ENCODE peak calls at places on chromosomes 13 and 19, in eight cellular contexts. V is right atrium auricular region; G is stomach; C is PC-3; X is adrenal gland; Q is colonic mucosa; M is naive thymus-derived CD4-positive, alpha-beta T cell; Z is uterus. N is an unnamed sample. For H3K9me3, the result is how much of the 10 kb centered on the place peaks cover.

GRCh38 chr13:112873851-112874750 is 94.9 kb upstream of the MCF2L start:
- DNase-seq in M (no peak), G (peak), Q (peak), X (peak), Z (peak), V (peak), C (peak), N (no peak)

GRCh38 chr13:51453308-51453958 is 597 bp upstream of the INTS6 start:
- DNase-seq in C (no peak), G (no peak), X (peak), M (peak), Z (peak), Q (peak), V (peak), N (peak)

GRCh38 chr13:33318744-33319143 is 33.2 kb upstream of the STARD13 start:
- DNase-seq in Z (no peak), G (no peak), M (no peak), X (no peak), Q (no peak), V (no peak), C (no peak), N (no peak)

GRCh38 chr19:16540948-16541347 is 1.3 kb downstream of the CHERP start:
- DNase-seq in C (no peak), Z (no peak), M (no peak), X (no peak), V (no peak), G (no peak), Q (no peak), N (no peak)

GRCh38 chr13:49455016-49455398 is 10.9 kb downstream of the SETDB2 start:
- DNase-seq in G (no peak), Q (no peak), Z (no peak), X (no peak), C (no peak), V (no peak), M (no peak), N (no peak)

GRCh38 chr13:26324867-26325266 is 70.9 kb downstream of the CDK8 start:
- DNase-seq in C (no peak), M (no peak), V (no peak), X (no peak), Z (no peak), Q (no peak), G (no peak), N (no peak)

GRCh38 chr19:1015061-1015781 is 5.7 kb downstream of the TMEM259 start:
- DNase-seq in X (no peak), G (no peak), C (no peak), Q (no peak), M (no peak), V (no peak), Z (no peak), N (no peak)

GRCh38 chr19:31534786-31535185 is 185.6 kb upstream of the TSHZ3 start:
- DNase-seq in Q (no peak), Z (no peak), M (no peak), C (no peak), V (peak), X (no peak), G (no peak), N (no peak)

GRCh38 chr13:112733661-112734379 is 44.0 kb downstream of the ATP11A start:
- DNase-seq in M (no peak), X (no peak), Q (no peak), C (no peak), Z (no peak), V (no peak), G (no peak), N (no peak)

GRCh38 chr13:39051157-39051556 is 12.9 kb downstream of the NHLRC3 start:
- DNase-seq in G (no peak), V (no peak), Z (no peak), X (no peak), Q (no peak), M (no peak), C (peak), N (no peak)

GRCh38 chr13:48108106-48108505 is 13.2 kb upstream of the MED4 start:
- DNase-seq in Z (no peak), Q (no peak), M (no peak), V (no peak), C (no peak), G (no peak), X (no peak), N (no peak)

GRCh38 chr13:70162141-70162540 is 53.9 kb upstream of the KLHL1 start:
- DNase-seq in G (no peak), M (no peak), X (no peak), Z (no peak), C (no peak), V (no peak), Q (no peak), N (no peak)

GRCh38 chr13:97250560-97250959 is 28.4 kb downstream of the MBNL2 start:
- DNase-seq in M (no peak), Z (no peak), C (no peak), G (no peak), Q (no peak), V (no peak), X (no peak), N (no peak)

GRCh38 chr13:29255567-29255966 is 339.9 kb downstream of the SLC7A1 start:
- DNase-seq in G (no peak), Q (no peak), Z (no peak), V (no peak), C (no peak), M (no peak), X (no peak), N (no peak)

GRCh38 chr19:18785179-18786124 is 5.7 kb downstream of the COMP start:
- DNase-seq in V (peak), C (peak), X (peak), G (peak), Q (peak), M (peak), Z (peak), N (peak)

GRCh38 chr19:54137913-54138776 is 583 bp downstream of the CNOT3 start:
- DNase-seq in Q (peak), G (no peak), C (no peak), Z (no peak), X (no peak), V (no peak), M (no peak), N (peak)

GRCh38 chr13:48586591-48587103 is 53.8 kb upstream of the RCBTB2 start:
- DNase-seq in X (peak), V (peak), Q (no peak), C (no peak), Z (peak), G (peak), M (no peak), N (no peak)

GRCh38 chr19:56133858-56134654 is 7.0 kb upstream of the ZNF444 start:
- DNase-seq in V (no peak), Q (peak), C (peak), Z (no peak), G (no peak), M (no peak), X (no peak), N (no peak)

GRCh38 chr19:51458051-51458645 is at the start of gene SIGLEC8:
- DNase-seq in X (no peak), G (peak), Q (no peak), V (no peak), C (no peak), Z (no peak), M (no peak), N (no peak)

GRCh38 chr13:34156841-34157365 is 339.0 kb downstream of the RFC3 start:
- DNase-seq in Q (peak), X (peak), Z (peak), M (no peak), V (peak), G (peak), C (peak), N (no peak)

GRCh38 chr13:111322916-111323331 is 2.5 kb downstream of the TEX29 start:
- DNase-seq in C (no peak), M (no peak), G (peak), V (no peak), Q (no peak), Z (no peak), X (no peak), N (no peak)

GRCh38 chr13:111547726-111548273 is 227.4 kb downstream of the TEX29 start:
- DNase-seq in G (no peak), V (no peak), M (no peak), C (no peak), Q (no peak), X (no peak), Z (no peak), N (no peak)

GRCh38 chr13:30719521-30719914 is 15.8 kb upstream of the ALOX5AP start:
- DNase-seq in V (no peak), M (no peak), G (no peak), Q (no peak), Z (no peak), C (peak), X (no peak), N (no peak)

GRCh38 chr13:62920181-62920580 is 1504.5 kb upstream of the PCDH20 start:
- DNase-seq in M (no peak), Q (no peak), Z (no peak), X (no peak), V (no peak), C (no peak), G (no peak), N (no peak)

GRCh38 chr13:62924395-62924794 is 1508.7 kb upstream of the PCDH20 start:
- DNase-seq in Q (no peak), Z (no peak), X (no peak), G (no peak), V (no peak), M (no peak), C (no peak), N (no peak)

GRCh38 chr13:62919491-62919890 is 1503.8 kb upstream of the PCDH20 start:
- DNase-seq in Q (no peak), X (no peak), V (no peak), C (no peak), M (no peak), G (no peak), Z (no peak), N (no peak)
- H3K4me3 ChIP-seq in Q (no peak), X (no peak), V (no peak), C (no peak), M (no peak), G (no peak), Z (no peak), N (no peak)

DNA sequence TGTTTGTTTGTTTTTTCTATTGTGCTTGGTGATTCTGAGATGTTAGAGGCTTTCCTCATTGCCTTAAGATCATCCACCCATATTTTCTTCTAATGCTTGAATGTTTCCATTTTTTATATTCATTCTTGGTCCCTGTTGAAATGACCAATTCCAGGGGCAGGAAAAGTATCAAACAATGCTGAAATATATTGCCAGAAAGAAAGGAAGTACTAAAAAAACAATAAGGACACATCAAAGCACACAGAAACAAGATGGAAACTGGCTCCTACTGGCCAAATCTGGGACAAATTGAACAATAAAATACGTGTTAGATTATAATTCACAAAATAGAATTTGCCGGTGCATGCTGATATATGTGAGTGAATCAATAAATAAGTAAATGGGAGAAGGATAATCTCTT is 23.9 kb downstream of the ZDHHC20 start:
- DNase-seq in C (no peak), Z (no peak), M (no peak), G (no peak), X (no peak), Q (no peak), V (no peak), N (no peak)
- H3K9me3 ChIP-seq in C (under half), Z (under half), M (under half), G (under half), X (under half), Q (under half), V (under half), N (under half)

GRCh38 chr19:35846038-35846668 is 6.2 kb downstream of the NPHS1 start:
- DNase-seq in C (peak), X (no peak), G (no peak), M (no peak), Z (no peak), Q (peak), V (no peak), N (no peak)
- H3K4me3 ChIP-seq in C (peak), X (no peak), G (peak), M (no peak), Z (no peak), Q (peak), V (no peak), N (no peak)

DNA sequence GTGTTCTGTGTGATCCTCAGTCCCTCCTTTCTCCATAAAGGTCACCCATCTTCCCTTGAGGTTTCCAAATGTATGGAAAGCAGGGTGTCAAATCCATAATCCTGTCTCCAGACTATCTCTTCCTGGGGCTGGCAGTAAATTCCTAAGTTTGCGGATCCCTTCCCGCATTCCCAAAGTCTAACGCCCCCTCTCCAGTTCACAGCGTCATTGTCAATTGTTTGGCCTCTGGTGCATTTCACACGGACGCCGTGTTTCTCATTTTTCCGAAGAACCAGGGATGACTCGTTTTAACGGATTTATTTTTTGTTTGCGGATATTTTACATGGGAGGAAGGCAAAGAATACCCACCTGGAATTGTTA is 32.6 kb downstream of the ZNF136 start:
- DNase-seq in V (no peak), M (no peak), X (no peak), C (no peak), Q (no peak), G (no peak), Z (no peak), N (no peak)
- H3K9me3 ChIP-seq in V (under half), M (under half), X (under half), C (half or more), Q (under half), G (under half), Z (under half), N (under half)

DNA sequence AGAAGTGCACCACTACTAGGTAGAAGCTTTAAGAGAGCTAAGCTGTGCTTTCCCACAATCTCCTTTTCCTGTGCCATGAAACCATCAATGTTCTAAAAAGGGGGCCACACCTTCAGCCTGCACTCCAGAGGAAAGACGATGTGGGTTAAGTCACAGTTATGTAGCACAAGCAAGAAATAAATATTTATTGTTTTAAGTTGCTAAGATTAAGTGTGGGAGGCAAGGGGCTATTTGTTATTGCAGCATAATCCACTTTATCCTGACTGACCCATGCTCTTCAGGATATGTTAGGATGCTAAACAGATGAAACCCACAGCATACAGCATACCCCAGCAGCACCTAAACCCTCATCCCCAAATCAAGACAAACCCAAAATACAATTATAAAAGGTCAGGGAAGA is 64.7 kb downstream of the MBD3L2B start:
- DNase-seq in V (no peak), Z (no peak), M (no peak), Q (no peak), C (no peak), G (no peak), X (no peak), N (no peak)
- H3K4me3 ChIP-seq in V (no peak), Z (no peak), M (no peak), Q (no peak), C (no peak), G (no peak), X (no peak), N (no peak)

GRCh38 chr19:36898422-36898821 is 17.7 kb downstream of the ZNF829 start:
- DNase-seq in G (no peak), V (no peak), Z (no peak), X (no peak), Q (no peak), M (no peak), C (no peak), N (no peak)
- H3K9me3 ChIP-seq in G (half or more), V (under half), Z (half or more), X (under half), Q (under half), M (half or more), C (under half), N (under half)

GRCh38 chr19:13207237-13208130 is 57.3 kb downstream of the IER2 start:
- DNase-seq in Z (peak), V (no peak), Q (no peak), G (no peak), X (no peak), C (no peak), M (no peak), N (no peak)
- H3K4me3 ChIP-seq in Z (peak), V (peak), Q (peak), G (peak), X (no peak), C (no peak), M (peak), N (peak)